ENCODE peak calls at places on chromosomes 3 and 15, in nine cellular contexts. H is stimulated activated CD4-positive, alpha-beta T cell treated with anti-CD3 and anti-CD28 coated beads, Interleukin-2, amount 100 ng/mL, for 24 hours; K is mesendoderm; F is anterior cingulate cortex; S is midbrain; I is Calu3; P is HS-5; N is HAP-1; Q is kidney tubule cell. O is an unnamed sample.

GRCh38 chr3:12444582-12445468 is 39.5 kb upstream of the TSEN2 start:
- DNase-seq in Q (peak), K (peak), I (peak), S (no peak), P (no peak), H (no peak), F (no peak), N (peak), O (no peak)

GRCh38 chr3:124322966-124323365 is 331.0 kb upstream of the ROPN1 start:
- DNase-seq in I (no peak), S (no peak), P (no peak), H (no peak), F (no peak), K (no peak), Q (no peak), N (no peak), O (no peak)

GRCh38 chr15:67506775-67507747 is 13.9 kb upstream of the C15orf61 start:
- DNase-seq in K (no peak), N (no peak), S (no peak), P (no peak), I (no peak), Q (no peak), H (no peak), F (no peak), O (no peak)

GRCh38 chr3:88057650-88058321 is 1.0 kb downstream of the CGGBP1 start:
- DNase-seq in K (peak), P (no peak), S (peak), I (no peak), H (no peak), N (no peak), Q (peak), F (no peak), O (no peak)

GRCh38 chr3:15205934-15206661 is at the start of gene CAPN7:
- DNase-seq in N (peak), Q (peak), F (no peak), I (peak), S (no peak), K (peak), P (peak), H (peak), O (peak)

GRCh38 chr3:1446531-1446930 is 353.7 kb downstream of the CNTN6 start:
- DNase-seq in P (no peak), S (peak), N (no peak), I (no peak), Q (no peak), K (no peak), F (peak), H (no peak), O (no peak)

GRCh38 chr3:28940530-28940929 is 340.3 kb upstream of the RBMS3 start:
- DNase-seq in S (peak), F (no peak), K (no peak), Q (peak), H (no peak), P (no peak), I (no peak), N (no peak), O (peak)

GRCh38 chr15:24772709-24773373 is 97.3 kb downstream of the NPAP1 start:
- DNase-seq in F (peak), I (no peak), K (peak), N (no peak), S (peak), Q (peak), P (no peak), H (peak), O (peak)

GRCh38 chr15:44296625-44297524 is 8.4 kb downstream of the GOLM2 start:
- DNase-seq in K (peak), S (peak), P (no peak), I (peak), H (no peak), F (no peak), N (no peak), Q (peak), O (peak)

GRCh38 chr15:85473455-85473854 is 93.1 kb downstream of the AKAP13 start:
- DNase-seq in P (no peak), Q (peak), S (no peak), H (no peak), F (no peak), N (no peak), I (no peak), K (no peak), O (no peak)

GRCh38 chr3:109900774-109901173 is 563.4 kb upstream of the DPPA4 start:
- DNase-seq in S (no peak), P (no peak), I (no peak), N (no peak), Q (no peak), F (no peak), H (no peak), K (no peak), O (no peak)

O was measured in epithelial cell of proximal tubule.